ENCODE peak calls at places on chromosomes 11 and 22, in eight cellular contexts. C is ascending aorta, T is stomach, L is upper lobe of left lung, G is psoas muscle, F is neural progenitor cell, M is colonic mucosa, X is brain microvascular endothelial cell. W is an unnamed sample.
A peak's percentile ranks its signal among the peaks of the same experiment; 100 is the strongest.

GRCh38 chr11:17683378-17684161 is 35.8 kb upstream of the MYOD1 start:
- DNase-seq in C (no peak), T (no peak), L (no peak), G (peak; percentile 71), F (no peak), M (no peak), X (peak; percentile 74), W (no peak)

GRCh38 chr11:28632338-28632737 is 524.1 kb downstream of the METTL15 start:
- DNase-seq in C (no peak), T (no peak), L (no peak), G (no peak), F (no peak), M (no peak), X (peak; percentile 39), W (no peak)

GRCh38 chr11:11148598-11148997 is 204.5 kb downstream of the CSNK2A3 start:
- DNase-seq in C (no peak), T (no peak), L (no peak), G (no peak), F (no peak), M (no peak), X (no peak), W (no peak)

GRCh38 chr11:81869337-81870065 is 864.2 kb downstream of the FAM181B start:
- DNase-seq in C (no peak), T (peak; percentile 44), L (no peak), G (no peak), F (no peak), M (peak; percentile 30), X (peak; percentile 24), W (no peak)

GRCh38 chr11:121814962-121815361 is 301.1 kb downstream of the BLID start:
- DNase-seq in C (no peak), T (no peak), L (no peak), G (no peak), F (no peak), M (no peak), X (no peak), W (no peak)

GRCh38 chr22:19761022-19761499 is 483 bp downstream of the TBX1 start:
- DNase-seq in C (no peak), T (no peak), L (peak; percentile 73), G (no peak), F (peak; percentile 61), M (no peak), X (no peak), W (no peak)

GRCh38 chr11:134675983-134676382 is 263.9 kb upstream of the B3GAT1 start:
- DNase-seq in C (no peak), T (no peak), L (no peak), G (no peak), F (no peak), M (no peak), X (no peak), W (no peak)

GRCh38 chr22:44870021-44870420 is 117.6 kb downstream of the ARHGAP8 start:
- DNase-seq in C (no peak), T (no peak), L (no peak), G (no peak), F (peak; percentile 51), M (no peak), X (no peak), W (no peak)

GRCh38 chr11:69044111-69045013 is 4.4 kb upstream of the TPCN2 start:
- DNase-seq in C (peak; percentile 87), T (peak; percentile 72), L (no peak), G (peak; percentile 60), F (peak; percentile 82), M (peak; percentile 72), X (peak; percentile 53), W (peak; percentile 85)

DNA sequence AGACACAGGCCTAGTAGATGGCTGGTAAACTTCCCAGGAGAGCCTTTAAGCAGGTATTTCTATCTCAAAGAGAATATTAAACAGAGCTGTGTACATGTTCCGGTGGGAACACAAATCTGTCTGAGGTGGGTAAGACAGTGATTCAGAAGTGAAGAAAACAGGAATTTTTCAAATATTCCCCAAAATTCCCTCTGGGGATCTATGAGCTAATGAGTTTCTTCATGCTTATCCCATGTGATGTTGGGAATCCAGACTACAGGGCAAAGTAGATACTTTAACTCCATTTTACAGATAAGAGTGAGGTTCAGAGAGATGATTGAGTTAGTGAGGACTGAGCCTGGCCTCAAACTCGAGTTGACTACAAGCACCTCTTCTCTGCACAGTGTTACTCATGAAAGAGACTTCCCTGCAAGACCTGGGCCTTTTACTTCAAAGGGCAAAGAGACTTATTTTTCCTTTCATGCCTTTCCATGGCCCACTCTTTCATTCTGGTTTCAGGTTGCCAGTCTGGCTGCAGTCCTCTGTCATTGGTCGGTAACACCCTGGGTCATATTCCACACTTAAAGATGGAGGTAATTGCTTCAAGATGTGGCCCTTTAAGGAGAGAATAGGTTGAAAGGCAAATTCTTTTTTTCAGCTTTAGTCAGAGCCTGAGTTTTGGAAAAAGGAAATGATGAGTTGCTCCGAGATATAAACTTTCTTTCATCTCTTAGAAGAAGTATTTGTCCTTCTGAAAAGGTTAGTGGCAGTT is 70.1 kb downstream of the CYB5R2 start:
- DNase-seq in C (no peak), T (no peak), L (no peak), G (no peak), F (no peak), M (no peak), X (no peak), W (no peak)
- H3K27ac ChIP-seq in C (no peak overlapping the region), T (peak overlapping the region; percentile 85), L (peak overlapping the region; percentile 4), G (peak overlapping the region; percentile 43), F (no peak overlapping the region), M (no peak overlapping the region), X (no peak overlapping the region), W (no peak overlapping the region)

GRCh38 chr22:24068717-24069116 is 57.6 kb downstream of the CABIN1 start:
- DNase-seq in C (peak; percentile 56), T (no peak), L (no peak), G (no peak), F (no peak), M (no peak), X (no peak), W (peak; percentile 31)

GRCh38 chr22:24066260-24066659 is 55.2 kb downstream of the CABIN1 start:
- DNase-seq in C (peak; percentile 61), T (no peak), L (no peak), G (no peak), F (no peak), M (no peak), X (no peak), W (peak; percentile 54)

GRCh38 chr22:24066872-24067271 is 55.8 kb downstream of the CABIN1 start:
- DNase-seq in C (peak; percentile 56), T (peak; percentile 71), L (no peak), G (no peak), F (no peak), M (peak; percentile 47), X (no peak), W (peak; percentile 31)

GRCh38 chr22:24068377-24068680 is 57.2 kb downstream of the CABIN1 start:
- DNase-seq in C (no peak), T (no peak), L (no peak), G (no peak), F (no peak), M (no peak), X (no peak), W (no peak)

GRCh38 chr22:24067587-24068376 is 56.7 kb downstream of the CABIN1 start:
- DNase-seq in C (peak; percentile 38), T (peak; percentile 50), L (no peak), G (no peak), F (no peak), M (peak; percentile 50), X (no peak), W (peak; percentile 62)
- TF ChIP-seq CTCF in C (no peak), T (no peak), L (no peak), G (no peak), F (no peak), M (no peak), X (no peak), W (no peak)

GRCh38 chr11:59358595-59358994 is at the start of gene OR5AN1:
- DNase-seq in C (no peak), T (no peak), L (no peak), G (no peak), F (no peak), M (no peak), X (no peak), W (no peak)
- H3K4me3 ChIP-seq in C (no peak within 1 kb of the TSS), T (no peak within 1 kb of the TSS), L (no peak within 1 kb of the TSS), G (no peak within 1 kb of the TSS), F (no peak within 1 kb of the TSS), M (no peak within 1 kb of the TSS), X (no peak within 1 kb of the TSS), W (no peak within 1 kb of the TSS)

GRCh38 chr11:102314784-102315183 is 2.5 kb upstream of the BIRC3 start:
- DNase-seq in C (no peak), T (no peak), L (no peak), G (no peak), F (no peak), M (no peak), X (no peak), W (no peak)
- H3K27ac ChIP-seq in C (no peak overlapping the region), T (peak overlapping the region; percentile 87), L (no peak overlapping the region), G (no peak overlapping the region), F (no peak overlapping the region), M (no peak overlapping the region), X (no peak overlapping the region), W (no peak overlapping the region)

GRCh38 chr11:8355418-8355742 is 91.7 kb upstream of the LMO1 start:
- DNase-seq in C (no peak), T (no peak), L (no peak), G (no peak), F (no peak), M (no peak), X (no peak), W (no peak)

GRCh38 chr11:8354622-8355417 is 91.1 kb upstream of the LMO1 start:
- DNase-seq in C (no peak), T (no peak), L (peak; percentile 58), G (no peak), F (peak; percentile 83), M (no peak), X (no peak), W (no peak)

GRCh38 chr11:8351223-8351622 is 87.5 kb upstream of the LMO1 start:
- DNase-seq in C (no peak), T (no peak), L (no peak), G (no peak), F (no peak), M (no peak), X (no peak), W (no peak)

GRCh38 chr11:8352090-8352489 is 88.4 kb upstream of the LMO1 start:
- DNase-seq in C (no peak), T (no peak), L (no peak), G (no peak), F (no peak), M (no peak), X (no peak), W (no peak)

DNA sequence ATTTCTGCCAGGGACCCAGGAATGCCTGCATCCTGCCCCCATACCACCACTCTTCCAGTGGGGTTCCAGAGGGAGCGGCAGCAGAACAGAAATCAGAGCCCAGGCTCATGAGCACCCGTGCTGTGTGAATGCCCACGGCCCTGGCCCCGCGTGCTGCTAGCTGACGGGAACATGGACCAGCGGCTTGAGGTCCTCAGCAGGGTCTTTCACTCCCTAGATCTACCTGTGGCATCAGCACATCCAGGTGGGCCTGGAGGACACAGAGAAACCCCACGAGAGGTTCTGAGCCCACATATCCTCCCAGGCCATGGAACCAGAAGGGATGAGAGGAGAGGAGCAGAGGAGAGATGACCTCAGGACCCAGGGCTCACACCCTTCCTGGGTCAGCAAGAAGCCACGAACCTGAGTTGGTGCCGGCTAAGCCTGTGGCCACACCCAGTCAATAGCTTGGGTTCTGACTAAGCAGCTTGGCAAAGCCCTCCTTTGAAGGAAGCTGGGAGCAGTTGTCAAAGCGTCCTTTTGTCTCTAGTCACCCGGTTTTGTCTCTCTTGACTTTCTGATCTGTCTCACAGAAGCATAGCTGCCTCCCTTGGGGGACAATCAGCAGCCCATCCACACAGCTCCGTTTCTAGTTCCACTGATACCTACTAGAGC is 89.3 kb upstream of the LMO1 start:
- DNase-seq in C (no peak), T (no peak), L (no peak), G (no peak), F (peak; percentile 29), M (no peak), X (no peak), W (no peak)
- TF ChIP-seq CTCF in C (no peak), T (no peak), L (no peak), G (no peak), F (no peak), M (no peak), X (no peak), W (no peak)

GRCh38 chr11:44568358-44568705 is 2.9 kb downstream of the CD82 start:
- DNase-seq in C (no peak), T (no peak), L (no peak), G (no peak), F (no peak), M (no peak), X (no peak), W (no peak)
- H3K4me3 ChIP-seq in C (no peak overlapping the region), T (peak overlapping the region; percentile 33), L (no peak overlapping the region), G (peak overlapping the region; percentile 77), F (no peak overlapping the region), M (no peak overlapping the region), X (no peak overlapping the region), W (no peak overlapping the region)

W was measured in coronary artery.